ENCODE peak calls at places on chromosomes 6 and 20, in four cellular contexts. U is neural progenitor cell, Y is uterus, P is breast epithelium. I is an unnamed sample.

GRCh38 chr20:1816384-1817381 is 78.5 kb upstream of the SIRPA start:
- DNase-seq in U (peak), Y (no peak), P (no peak), I (peak)

GRCh38 chr6:160069050-160069454 is 52.6 kb upstream of the SLC22A1 start:
- DNase-seq in U (no peak), Y (no peak), P (no peak), I (no peak)

GRCh38 chr6:89402776-89403175 is 9.3 kb downstream of the RRAGD start:
- DNase-seq in U (no peak), Y (no peak), P (no peak), I (no peak)

GRCh38 chr20:21026951-21027350 is 79.2 kb downstream of the LINC00237 start:
- DNase-seq in U (no peak), Y (no peak), P (no peak), I (no peak)

GRCh38 chr6:85077098-85077497 is 312.7 kb upstream of the TBX18 start:
- DNase-seq in U (no peak), Y (no peak), P (no peak), I (no peak)

GRCh38 chr6:108945686-108946158 is 97.5 kb downstream of the ARMC2 start:
- DNase-seq in U (no peak), Y (peak), P (no peak), I (peak)

GRCh38 chr6:29981211-29981812 is 39.0 kb downstream of the HLA-A start:
- DNase-seq in U (no peak), Y (no peak), P (no peak), I (no peak)

GRCh38 chr6:34717466-34717865 is 20.9 kb upstream of the ILRUN start:
- DNase-seq in U (no peak), Y (no peak), P (no peak), I (no peak)

GRCh38 chr6:74050921-74051320 is 354.9 kb downstream of the CD109 start:
- DNase-seq in U (no peak), Y (no peak), P (no peak), I (no peak)

GRCh38 chr6:113735487-113735886 is 121.7 kb upstream of the MARCKS start:
- DNase-seq in U (no peak), Y (no peak), P (no peak), I (no peak)

GRCh38 chr6:113733386-113733785 is 123.8 kb upstream of the MARCKS start:
- DNase-seq in U (no peak), Y (no peak), P (no peak), I (no peak)

GRCh38 chr6:113734886-113735481 is 122.2 kb upstream of the MARCKS start:
- DNase-seq in U (no peak), Y (no peak), P (no peak), I (no peak)

GRCh38 chr6:113732384-113732966 is 124.7 kb upstream of the MARCKS start:
- DNase-seq in U (peak), Y (peak), P (no peak), I (peak)

DNA sequence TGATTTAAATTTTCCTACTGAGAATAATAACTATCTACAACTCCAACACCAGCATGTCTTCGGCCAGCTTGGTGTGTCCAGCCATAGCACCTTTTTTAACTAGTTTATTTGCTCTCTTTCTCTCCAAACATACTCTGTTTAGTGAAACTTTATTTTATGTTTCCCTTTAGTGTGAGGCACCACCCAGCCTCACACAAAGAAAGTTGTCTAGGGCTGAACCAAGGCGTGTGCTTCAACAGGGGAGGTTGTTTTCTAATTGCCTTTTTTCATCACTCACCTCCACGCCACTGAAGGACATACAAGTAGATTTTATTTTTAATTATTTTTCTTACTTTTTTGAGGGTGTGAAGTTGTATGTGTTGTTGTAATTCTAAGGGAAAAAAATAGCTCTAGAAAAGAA is 125.6 kb upstream of the MARCKS start:
- DNase-seq in U (no peak), Y (no peak), P (no peak), I (no peak)
- H3K27ac ChIP-seq in U (no peak), Y (no peak), P (no peak), I (no peak)

GRCh38 chr20:16158976-16159286 is 414.3 kb downstream of the KIF16B start:
- DNase-seq in U (no peak), Y (no peak), P (no peak), I (no peak)

GRCh38 chr20:16158090-16158975 is 414.9 kb downstream of the KIF16B start:
- DNase-seq in U (peak), Y (no peak), P (no peak), I (no peak)
- H3K27ac ChIP-seq in U (no peak), Y (no peak), P (no peak), I (no peak)

DNA sequence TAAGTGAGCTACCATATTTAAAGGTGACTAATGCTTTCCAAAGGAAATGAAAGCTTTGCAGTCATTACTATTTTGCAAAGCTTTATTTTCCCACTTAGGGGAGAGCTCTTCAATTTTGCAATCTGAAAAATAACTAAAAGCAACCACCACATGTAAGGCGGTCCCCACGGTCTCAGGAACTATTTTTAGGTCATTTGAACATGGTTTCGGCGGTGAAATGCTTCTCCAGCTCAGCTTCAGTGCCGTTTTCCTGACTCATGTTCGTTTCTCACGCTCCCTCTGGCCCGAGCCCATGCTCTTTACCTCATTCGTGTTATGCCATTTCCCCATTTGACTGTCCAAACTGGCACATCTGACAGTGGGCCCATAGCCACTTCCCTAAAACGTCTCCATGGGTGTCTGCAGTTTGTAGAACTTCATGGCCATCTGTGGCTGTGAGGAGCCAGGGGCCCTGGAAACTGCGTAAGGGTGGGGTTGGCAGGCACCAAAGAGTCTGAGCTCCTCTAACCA is 46.5 kb downstream of the ADTRP start:
- DNase-seq in U (no peak), Y (peak), P (no peak), I (peak)
- H3K27ac ChIP-seq in U (no peak), Y (no peak), P (peak), I (no peak)

GRCh38 chr6:33015798-33016197 is 6.4 kb upstream of the HLA-DOA start:
- DNase-seq in U (no peak), Y (no peak), P (no peak), I (no peak)
- H3K27ac ChIP-seq in U (no peak), Y (peak), P (no peak), I (no peak)

DNA sequence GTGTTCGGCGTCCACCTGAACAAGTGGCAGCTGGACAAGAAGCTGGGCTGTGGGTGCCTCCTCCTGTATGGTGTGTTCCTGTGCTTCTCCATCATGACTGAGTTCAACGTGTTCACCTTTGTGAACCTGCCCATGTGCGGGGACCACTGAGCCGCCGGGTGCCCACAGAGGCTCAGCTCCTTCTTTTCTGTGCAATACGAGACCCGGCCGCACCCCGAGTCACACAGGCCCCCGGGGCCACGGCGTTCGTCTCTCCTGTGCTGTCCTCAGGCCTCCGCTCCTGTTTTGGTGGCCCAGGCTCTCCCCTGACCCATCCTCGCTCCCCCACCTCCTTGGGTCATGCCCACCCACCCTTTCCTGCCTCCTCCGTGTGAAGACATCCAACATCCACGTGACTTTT is 37.1 kb upstream of the RIN2 start:
- DNase-seq in U (no peak), Y (no peak), P (no peak), I (no peak)
- H3K27ac ChIP-seq in U (no peak), Y (no peak), P (no peak), I (no peak)

I was measured in caudate nucleus.